ENCODE peak calls at places on chromosomes 4 and X, in four cellular contexts. I is fibroblast of lung; K is fibroblast of mammary gland; V is CD8-positive, alpha-beta T cell. M is an unnamed sample.

GRCh38 chrX:40105791-40106676 is 8.3 kb upstream of the BCOR start:
- DNase-seq in K (no peak), I (peak; percentile 54), V (peak; percentile 77), M (no peak)

GRCh38 chr4:111854494-111855087 is 290.7 kb upstream of the FAM241A start:
- DNase-seq in I (peak; percentile 19), V (no peak), K (peak; percentile 63), M (peak; percentile 44)

GRCh38 chr4:184812651-184813181 is 13.1 kb downstream of the ACSL1 start:
- DNase-seq in I (peak; percentile 22), K (peak; percentile 71), V (no peak), M (peak; percentile 60)

GRCh38 chrX:14032383-14032782 is 2.7 kb upstream of the GEMIN8 start:
- DNase-seq in I (peak; percentile 29), K (peak; percentile 71), V (peak; percentile 46), M (peak; percentile 56)

GRCh38 chr4:94653984-94654609 is 103.7 kb upstream of the BMPR1B start:
- DNase-seq in K (no peak), I (no peak), V (no peak), M (no peak)

GRCh38 chrX:102154218-102154860 is 1.4 kb downstream of the BEX5 start:
- DNase-seq in V (no peak), K (no peak), I (no peak), M (no peak)

GRCh38 chrX:8907678-8908077 is 106.5 kb upstream of the FAM9A start:
- DNase-seq in V (no peak), I (no peak), K (no peak), M (no peak)

GRCh38 chr4:111360906-111361305 is 738.0 kb upstream of the PITX2 start:
- DNase-seq in K (peak; percentile 34), I (no peak), V (no peak), M (no peak)

GRCh38 chr4:47278631-47279030 is 184.9 kb downstream of the COMMD8 start:
- DNase-seq in K (no peak), I (no peak), V (no peak), M (no peak)

GRCh38 chr4:44629280-44629866 is 22.1 kb downstream of the YIPF7 start:
- DNase-seq in I (peak; percentile 36), V (peak; percentile 39), K (peak; percentile 57), M (peak; percentile 47)

GRCh38 chr4:54872246-54872645 is 214.5 kb downstream of the KIT start:
- DNase-seq in V (no peak), K (peak; percentile 3), I (peak; percentile 2), M (peak; percentile 16)

GRCh38 chr4:101669138-101669831 is 121.2 kb upstream of the BANK1 start:
- DNase-seq in I (no peak), K (peak; percentile 43), V (no peak), M (no peak)

GRCh38 chr4:41212221-41213203 is 1.8 kb downstream of the APBB2 start:
- DNase-seq in K (peak; percentile 78), I (peak; percentile 71), V (no peak), M (peak; percentile 69)

GRCh38 chr4:78556655-78557054 is 5.1 kb downstream of the ANXA3 start:
- DNase-seq in V (no peak), I (no peak), K (no peak), M (no peak)

GRCh38 chr4:166875821-166876220 is 358.5 kb downstream of the SPOCK3 start:
- DNase-seq in K (no peak), V (no peak), I (no peak), M (no peak)

GRCh38 chr4:173521474-173522159 is 8.4 kb downstream of the HAND2 start:
- DNase-seq in K (no peak), V (no peak), I (no peak), M (no peak)

GRCh38 chrX:2474280-2474962 is 26.4 kb downstream of the DHRSX start:
- DNase-seq in I (no peak), K (no peak), V (no peak), M (no peak)

GRCh38 chrX:10450229-10450958 is 170.0 kb downstream of the MID1 start:
- DNase-seq in I (peak; percentile 88), K (peak; percentile 76), V (no peak), M (peak; percentile 75)

GRCh38 chr4:99655315-99656081 is 2.1 kb downstream of the C4orf54 start:
- DNase-seq in I (peak; percentile 66), V (no peak), K (peak; percentile 35), M (peak; percentile 77)

GRCh38 chrX:115503099-115503498 is 57.9 kb upstream of the PLS3 start:
- DNase-seq in V (no peak), K (no peak), I (no peak), M (no peak)

GRCh38 chr4:10045481-10045880 is 24.2 kb upstream of the SLC2A9 start:
- DNase-seq in I (peak; percentile 86), K (peak; percentile 37), V (no peak), M (peak; percentile 13)

GRCh38 chrX:45889471-45889870 is 655.8 kb downstream of the ZNF674 start:
- DNase-seq in I (peak; percentile 69), V (no peak), K (peak; percentile 68), M (peak; percentile 12)

GRCh38 chr4:123017636-123018390 is 95.4 kb upstream of the NUDT6 start:
- DNase-seq in K (peak; percentile 51), V (no peak), I (peak; percentile 71), M (peak; percentile 83)

GRCh38 chr4:42329421-42329820 is 67.9 kb upstream of the SHISA3 start:
- DNase-seq in I (no peak), V (no peak), K (peak; percentile 14), M (no peak)

GRCh38 chrX:115112411-115112810 is 76.8 kb upstream of the RBMXL3 start:
- DNase-seq in K (no peak), V (no peak), I (peak; percentile 1), M (no peak)

GRCh38 chr4:186297013-186297645 is 31.1 kb downstream of the F11 start:
- DNase-seq in K (peak; percentile 62), V (no peak), I (peak; percentile 36), M (peak; percentile 74)

GRCh38 chrX:1395646-1396216 is 3.8 kb upstream of the SLC25A6 start:
- DNase-seq in I (no peak), K (no peak), V (no peak), M (no peak)

GRCh38 chr4:8366601-8367000 is 73.9 kb downstream of the ACOX3 start:
- DNase-seq in V (no peak), K (no peak), I (no peak), M (no peak)

GRCh38 chr4:8365353-8365752 is 75.2 kb downstream of the ACOX3 start:
- DNase-seq in I (no peak), V (no peak), K (no peak), M (no peak)

GRCh38 chr4:8364141-8364540 is 76.4 kb downstream of the ACOX3 start:
- DNase-seq in I (no peak), K (no peak), V (no peak), M (no peak)

GRCh38 chr4:8365951-8366350 is 74.6 kb downstream of the ACOX3 start:
- DNase-seq in I (no peak), V (no peak), K (no peak), M (no peak)

GRCh38 chr4:8364848-8365350 is 75.6 kb downstream of the ACOX3 start:
- DNase-seq in V (no peak), I (no peak), K (no peak), M (no peak)
- TF ChIP-seq CTCF in V (no peak), I (no peak), K (no peak), M (no peak)

GRCh38 chr4:176569301-176569700 is 223.4 kb downstream of the VEGFC start:
- DNase-seq in I (no peak), V (no peak), K (peak; percentile 38), M (no peak)
- TF ChIP-seq CTCF in I (peak; percentile 45), V (no peak), K (peak; percentile 28), M (peak; percentile 18)

GRCh38 chrX:48509619-48510018 is 827 bp downstream of the PORCN start:
- DNase-seq in V (no peak), K (no peak), I (no peak), M (no peak)

GRCh38 chrX:48509245-48509590 is 426 bp downstream of the PORCN start:
- DNase-seq in K (no peak), I (no peak), V (peak; percentile 28), M (no peak)

GRCh38 chrX:48513670-48514069 is 4.9 kb downstream of the PORCN start:
- DNase-seq in K (no peak), I (no peak), V (no peak), M (no peak)

GRCh38 chrX:48512371-48512935 is 3.7 kb downstream of the PORCN start:
- DNase-seq in I (no peak), K (no peak), V (no peak), M (no peak)

DNA sequence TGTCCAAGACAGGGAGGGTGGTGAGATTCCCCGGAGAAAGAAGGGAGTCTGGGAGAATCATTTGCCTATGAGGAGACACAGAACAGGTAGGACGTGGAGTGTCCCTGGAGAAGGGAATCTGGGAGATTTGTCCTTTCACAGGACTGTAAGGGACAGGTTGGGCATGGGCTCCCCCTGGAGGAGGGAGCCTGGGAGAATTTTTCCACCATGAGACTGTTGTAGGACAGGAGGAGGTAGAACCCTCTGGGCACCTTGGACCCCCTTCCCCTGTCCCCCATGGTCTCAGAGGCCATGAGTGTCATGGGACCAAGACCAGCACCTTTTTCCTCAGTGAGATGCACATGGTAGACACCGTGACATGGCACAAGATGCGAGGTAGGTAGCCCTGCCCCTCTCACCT is 2.8 kb downstream of the PORCN start:
- DNase-seq in I (no peak), V (no peak), K (no peak), M (no peak)
- TF ChIP-seq CTCF in I (peak; percentile 48), V (no peak), K (peak; percentile 41), M (peak; percentile 44)

GRCh38 chr4:23958749-23959148 is 68.9 kb upstream of the PPARGC1A start:
- DNase-seq in V (no peak), I (no peak), K (no peak), M (no peak)

GRCh38 chr4:23959401-23960148 is 69.7 kb upstream of the PPARGC1A start:
- DNase-seq in V (no peak), K (no peak), I (no peak), M (no peak)

GRCh38 chr4:23956601-23957364 is 66.9 kb upstream of the PPARGC1A start:
- DNase-seq in I (no peak), K (peak; percentile 33), V (no peak), M (no peak)

GRCh38 chr4:23962462-23962861 is 72.6 kb upstream of the PPARGC1A start:
- DNase-seq in I (no peak), K (no peak), V (no peak), M (no peak)

GRCh38 chr4:23957465-23957864 is 67.6 kb upstream of the PPARGC1A start:
- DNase-seq in K (no peak), I (no peak), V (no peak), M (no peak)
- TF ChIP-seq CTCF in K (no peak), I (no peak), V (no peak), M (no peak)

GRCh38 chr4:18695733-18696527 is 674.4 kb upstream of the LCORL start:
- DNase-seq in I (no peak), K (no peak), V (no peak), M (no peak)
- TF ChIP-seq CTCF in I (peak; percentile 7), K (peak; percentile 23), V (no peak), M (no peak)

GRCh38 chrX:124524852-124525251 is 178.5 kb downstream of the SH2D1A start:
- DNase-seq in I (no peak), K (no peak), V (no peak), M (no peak)

DNA sequence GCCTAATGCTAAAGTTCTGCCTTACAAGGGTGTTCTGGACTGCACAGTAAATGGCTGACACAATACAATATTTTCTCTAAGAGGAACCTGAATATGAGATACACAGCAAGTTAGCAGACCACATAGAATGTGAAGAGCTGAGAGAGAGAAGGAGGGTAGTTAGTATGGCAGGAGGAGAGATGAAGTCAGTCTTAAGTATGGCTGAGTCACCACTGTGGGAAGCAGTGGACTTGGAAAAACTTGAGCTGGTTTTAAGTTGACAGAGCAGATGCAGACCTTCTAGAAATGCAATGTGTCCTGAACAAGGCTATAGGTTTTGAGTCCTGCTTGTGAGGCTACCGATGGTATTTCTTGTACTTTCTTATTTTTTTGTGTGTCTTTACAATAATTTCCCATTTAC is 172.5 kb downstream of the SH2D1A start:
- DNase-seq in K (peak; percentile 32), V (no peak), I (peak; percentile 50), M (peak; percentile 22)
- TF ChIP-seq CTCF in K (no peak), V (no peak), I (no peak), M (no peak)